ENCODE peak calls at places on chromosomes 4 and X, in ten cellular contexts. Y is heart left ventricle; R is activated CD8-positive, alpha-beta T cell treated with anti-CD3 and anti-CD28 coated beads, Interleukin-2, amount 10 ng/mL, durations not matched to agents 7 days and 5 days; V is NCI-H1105; G is type B pancreatic cell; H is KG1; T is ureter; Z is cardiac muscle cell; P is IMR-90; D is AG08395. C is an unnamed sample.

GRCh38 chr4:149108626-149109025 is 666.4 kb upstream of the NR3C2 start:
- DNase-seq in Y (no peak), R (no peak), V (no peak), G (no peak), H (no peak), T (no peak), Z (no peak), P (peak), D (peak), C (no peak)

GRCh38 chr4:145183023-145183422 is 2.6 kb upstream of the OTUD4 start:
- DNase-seq in Y (no peak), R (no peak), V (no peak), G (no peak), H (no peak), T (no peak), Z (no peak), P (peak), D (no peak), C (no peak)

GRCh38 chrX:46912098-46912672 is at the start of gene JADE3:
- DNase-seq in Y (peak), R (peak), V (peak), G (peak), H (peak), T (peak), Z (peak), P (peak), D (peak), C (peak)

GRCh38 chr4:113147498-113148231 is 98.2 kb downstream of the ANK2 start:
- DNase-seq in Y (no peak), R (no peak), V (no peak), G (no peak), H (no peak), T (no peak), Z (no peak), P (no peak), D (no peak), C (no peak)

GRCh38 chrX:65679071-65679540 is 11.7 kb downstream of the MSN start:
- DNase-seq in Y (no peak), R (no peak), V (no peak), G (no peak), H (no peak), T (no peak), Z (no peak), P (peak), D (no peak), C (no peak)

GRCh38 chr4:147846318-147847135 is 114.6 kb downstream of the ARHGAP10 start:
- DNase-seq in Y (no peak), R (peak), V (no peak), G (no peak), H (no peak), T (no peak), Z (no peak), P (no peak), D (no peak), C (no peak)

GRCh38 chr4:151862766-151863165 is 102.0 kb upstream of the GATB start:
- DNase-seq in Y (no peak), R (no peak), V (no peak), G (no peak), H (no peak), T (no peak), Z (no peak), P (peak), D (no peak), C (no peak)

GRCh38 chrX:145609951-145610511 is 207.6 kb upstream of the SLITRK2 start:
- DNase-seq in Y (no peak), R (no peak), V (no peak), G (no peak), H (no peak), T (no peak), Z (no peak), P (peak), D (peak), C (no peak)

GRCh38 chr4:166673911-166674310 is 560.4 kb downstream of the SPOCK3 start:
- DNase-seq in Y (no peak), R (no peak), V (no peak), G (no peak), H (no peak), T (no peak), Z (no peak), P (no peak), D (no peak), C (no peak)

GRCh38 chr4:161280929-161281328 is 882.9 kb downstream of the FSTL5 start:
- DNase-seq in Y (no peak), R (no peak), V (no peak), G (no peak), H (no peak), T (no peak), Z (no peak), P (no peak), D (no peak), C (no peak)

GRCh38 chr4:94406668-94407437 is 44.9 kb upstream of the PDLIM5 start:
- DNase-seq in Y (peak), R (peak), V (peak), G (no peak), H (peak), T (peak), Z (peak), P (peak), D (peak), C (peak)

GRCh38 chrX:118772051-118772450 is 44.6 kb downstream of the IL13RA1 start:
- DNase-seq in Y (no peak), R (no peak), V (no peak), G (no peak), H (no peak), T (no peak), Z (no peak), P (no peak), D (no peak), C (no peak)

GRCh38 chrX:50704360-50704759 is 109.6 kb downstream of the SHROOM4 start:
- DNase-seq in Y (no peak), R (no peak), V (no peak), G (no peak), H (no peak), T (no peak), Z (no peak), P (peak), D (peak), C (no peak)

GRCh38 chr4:10185518-10186227 is 69.1 kb upstream of the WDR1 start:
- DNase-seq in Y (peak), R (no peak), V (no peak), G (no peak), H (no peak), T (no peak), Z (no peak), P (no peak), D (no peak), C (peak)

GRCh38 chr4:180665994-180666818 is 1577.0 kb upstream of the TENM3 start:
- DNase-seq in Y (no peak), R (peak), V (peak), G (no peak), H (no peak), T (no peak), Z (peak), P (peak), D (peak), C (peak)

GRCh38 chrX:9465380-9466114 is 689 bp downstream of the TBL1X start:
- DNase-seq in Y (peak), R (peak), V (no peak), G (peak), H (no peak), T (no peak), Z (no peak), P (no peak), D (peak), C (no peak)

GRCh38 chr4:175034986-175035705 is 117.0 kb downstream of the ADAM29 start:
- DNase-seq in Y (no peak), R (no peak), V (no peak), G (no peak), H (no peak), T (no peak), Z (no peak), P (no peak), D (no peak), C (no peak)

GRCh38 chr4:182929296-182929695 is 12.1 kb upstream of the DCTD start:
- DNase-seq in Y (no peak), R (no peak), V (no peak), G (no peak), H (no peak), T (no peak), Z (peak), P (peak), D (peak), C (no peak)

GRCh38 chr4:188971125-188971524 is 831.9 kb downstream of the TRIML1 start:
- DNase-seq in Y (no peak), R (no peak), V (no peak), G (no peak), H (no peak), T (no peak), Z (no peak), P (peak), D (peak), C (no peak)

GRCh38 chr4:161762796-161763195 is 401.0 kb downstream of the FSTL5 start:
- DNase-seq in Y (no peak), R (no peak), V (no peak), G (no peak), H (no peak), T (no peak), Z (peak), P (peak), D (peak), C (no peak)

GRCh38 chr4:7415927-7416686 is 18.6 kb downstream of the PSAPL1 start:
- DNase-seq in Y (no peak), R (no peak), V (no peak), G (peak), H (no peak), T (no peak), Z (no peak), P (no peak), D (no peak), C (no peak)

GRCh38 chr4:6043188-6043587 is 25.0 kb upstream of the C4orf50 start:
- DNase-seq in Y (no peak), R (no peak), V (no peak), G (no peak), H (no peak), T (no peak), Z (no peak), P (no peak), D (no peak), C (no peak)

GRCh38 chr4:119536572-119537528 is 91.8 kb downstream of the PDE5A start:
- DNase-seq in Y (no peak), R (no peak), V (no peak), G (no peak), H (no peak), T (no peak), Z (peak), P (peak), D (peak), C (no peak)

GRCh38 chr4:182310316-182310715 is 67.1 kb downstream of the TENM3 start:
- DNase-seq in Y (no peak), R (no peak), V (no peak), G (no peak), H (no peak), T (no peak), Z (no peak), P (peak), D (no peak), C (no peak)

GRCh38 chr4:40292313-40292759 is 42.8 kb upstream of the CHRNA9 start:
- DNase-seq in Y (no peak), R (no peak), V (no peak), G (no peak), H (no peak), T (no peak), Z (peak), P (peak), D (peak), C (no peak)

GRCh38 chr4:98027827-98028226 is 115.4 kb downstream of the STPG2 start:
- DNase-seq in Y (no peak), R (no peak), V (no peak), G (no peak), H (no peak), T (no peak), Z (no peak), P (no peak), D (no peak), C (no peak)

C was measured in CMK.